ENCODE peak calls at places on chromosomes 1 and 21, in seven cellular contexts. Q is hepatic stellate cell, K is endothelial cell of umbilical vein, D is IMR-90, C is NT2/D1, T is NCI-H510A treated with DMSO at 0.1 percent for 48 hours, Y is fibroblast of lung. R is an unnamed sample.

GRCh38 chr1:183812686-183813569 is 8.0 kb downstream of the RGL1 start:
- DNase-seq in D (peak; percentile 83), T (no peak), Q (peak; percentile 51), K (peak; percentile 16), C (peak; percentile 83), Y (peak; percentile 58), R (peak; percentile 83)

GRCh38 chr1:46545784-46546183 is 5.7 kb downstream of the KNCN start:
- DNase-seq in C (no peak), Q (no peak), K (no peak), T (no peak), Y (no peak), D (no peak), R (no peak)

GRCh38 chr1:115748396-115749130 is 20.0 kb downstream of the CASQ2 start:
- DNase-seq in D (peak; percentile 67), K (no peak), C (no peak), Y (peak; percentile 79), Q (no peak), T (no peak), R (peak; percentile 93)

GRCh38 chr21:42696516-42697040 is 43.2 kb downstream of the PDE9A start:
- DNase-seq in K (no peak), D (no peak), Y (no peak), C (no peak), T (no peak), Q (no peak), R (no peak)

GRCh38 chr1:167722152-167722869 is 529 bp downstream of the MPZL1 start:
- DNase-seq in K (peak; percentile 52), C (no peak), D (peak; percentile 19), T (peak; percentile 66), Y (peak; percentile 23), Q (peak; percentile 43), R (peak; percentile 60)

GRCh38 chr1:151128800-151129199 is 17.6 kb downstream of the SEMA6C start:
- DNase-seq in D (no peak), Q (no peak), C (no peak), Y (no peak), K (no peak), T (no peak), R (no peak)

GRCh38 chr1:182709225-182709764 is 24.9 kb upstream of the RGS8 start:
- DNase-seq in D (no peak), Y (no peak), C (no peak), T (no peak), Q (no peak), K (no peak), R (no peak)

GRCh38 chr1:17081439-17081838 is 27.6 kb upstream of the SDHB start:
- DNase-seq in D (no peak), T (no peak), Q (no peak), C (no peak), K (no peak), Y (no peak), R (no peak)

GRCh38 chr1:17569200-17570139 is 30.0 kb downstream of the ARHGEF10L start:
- DNase-seq in Q (peak; percentile 94), C (no peak), K (no peak), D (peak; percentile 84), Y (peak; percentile 95), T (no peak), R (peak; percentile 86)

GRCh38 chr1:37034301-37035013 is at the start of gene GRIK3:
- DNase-seq in C (no peak), Y (no peak), T (no peak), Q (no peak), D (no peak), K (no peak), R (no peak)

GRCh38 chr1:84698718-84699117 is 8.5 kb upstream of the SSX2IP start:
- DNase-seq in T (no peak), D (peak; percentile 93), C (no peak), K (peak; percentile 61), Y (peak; percentile 90), Q (peak; percentile 41), R (peak; percentile 88)

GRCh38 chr1:87061742-87062156 is 147.3 kb downstream of the HS2ST1 start:
- DNase-seq in C (no peak), K (peak; percentile 8), Q (no peak), Y (peak; percentile 47), T (no peak), D (peak; percentile 71), R (peak; percentile 24)

GRCh38 chr1:180151508-180151907 is 3.2 kb upstream of the QSOX1 start:
- DNase-seq in Q (peak; percentile 81), Y (peak; percentile 94), K (peak; percentile 92), T (no peak), C (no peak), D (peak; percentile 95), R (peak; percentile 53)

GRCh38 chr1:202023033-202023433 is 12.6 kb downstream of the ELF3 start:
- DNase-seq in C (no peak), K (no peak), Q (no peak), Y (no peak), D (no peak), T (peak; percentile 91), R (no peak)

GRCh38 chr21:44528634-44528995 is 11.4 kb downstream of the KRTAP10-1 start:
- DNase-seq in T (no peak), D (no peak), K (no peak), Y (no peak), Q (no peak), C (no peak), R (no peak)

GRCh38 chr1:199029401-199029800 is 390.6 kb downstream of the PTPRC start:
- DNase-seq in Y (no peak), T (no peak), Q (no peak), C (no peak), D (peak; percentile 77), K (no peak), R (peak; percentile 40)

GRCh38 chr1:167447521-167448136 is 70.7 kb downstream of the CD247 start:
- DNase-seq in K (no peak), D (no peak), Q (no peak), T (no peak), C (no peak), Y (no peak), R (no peak)

GRCh38 chr1:176896216-176896615 is 268.3 kb downstream of the ASTN1 start:
- DNase-seq in Q (no peak), K (no peak), D (no peak), C (no peak), T (no peak), Y (no peak), R (no peak)

GRCh38 chr21:32483293-32483595 is 70.7 kb downstream of the EVA1C start:
- DNase-seq in Y (no peak), T (peak; percentile 22), C (no peak), D (no peak), K (no peak), Q (no peak), R (no peak)

GRCh38 chr1:107952989-107953388 is 12.0 kb downstream of the VAV3 start:
- DNase-seq in T (no peak), Y (no peak), D (no peak), K (peak; percentile 46), C (no peak), Q (no peak), R (peak; percentile 7)

GRCh38 chr21:37904879-37905278 is 11.4 kb downstream of the KCNJ6 start:
- DNase-seq in C (no peak), T (no peak), Y (no peak), K (no peak), D (no peak), Q (no peak), R (no peak)

GRCh38 chr1:81551942-81552341 is 248.8 kb upstream of the ADGRL2 start:
- DNase-seq in D (no peak), T (peak; percentile 45), Y (no peak), C (no peak), K (no peak), Q (no peak), R (no peak)

GRCh38 chr1:219126267-219126862 is 47.3 kb upstream of the LYPLAL1 start:
- DNase-seq in D (no peak), Q (no peak), K (no peak), T (no peak), C (no peak), Y (peak; percentile 39), R (no peak)

GRCh38 chr1:216723274-216723780 is at the start of gene ESRRG:
- DNase-seq in T (peak; percentile 46), Q (no peak), K (no peak), D (peak; percentile 17), Y (no peak), C (peak; percentile 83), R (peak; percentile 46)

GRCh38 chr1:204123376-204123775 is 28.5 kb downstream of the ETNK2 start:
- DNase-seq in T (no peak), K (peak; percentile 19), C (no peak), Y (no peak), D (peak; percentile 7), Q (peak; percentile 55), R (no peak)

GRCh38 chr1:226814751-226815496 is 55.5 kb upstream of the PSEN2 start:
- DNase-seq in Q (peak; percentile 51), T (peak; percentile 89), C (no peak), D (peak; percentile 91), Y (peak; percentile 94), K (peak; percentile 96), R (peak; percentile 96)

GRCh38 chr1:154837679-154838171 is 32.4 kb downstream of the KCNN3 start:
- DNase-seq in D (no peak), Q (no peak), K (no peak), C (no peak), T (peak; percentile 58), Y (no peak), R (peak; percentile 80)

GRCh38 chr1:183267646-183268431 is 81.8 kb downstream of the LAMC2 start:
- DNase-seq in Q (peak; percentile 71), T (no peak), Y (peak; percentile 89), C (no peak), D (peak; percentile 99), K (peak; percentile 61), R (peak; percentile 75)

GRCh38 chr1:240285541-240285940 is 193.9 kb downstream of the FMN2 start:
- DNase-seq in Y (peak; percentile 59), D (peak; percentile 65), T (no peak), K (no peak), C (no peak), Q (no peak), R (peak; percentile 55)

GRCh38 chr1:23019851-23020625 is 770 bp downstream of the KDM1A start:
- DNase-seq in D (peak; percentile 40), K (peak; percentile 70), T (no peak), Q (peak; percentile 38), C (no peak), Y (peak; percentile 41), R (peak; percentile 64)

GRCh38 chr1:110152133-110152785 is 2.0 kb downstream of the SLC6A17 start:
- DNase-seq in Q (peak; percentile 70), C (no peak), Y (no peak), D (peak; percentile 74), K (no peak), T (no peak), R (peak; percentile 6)

GRCh38 chr1:92342401-92342800 is 43.5 kb downstream of the RPAP2 start:
- DNase-seq in K (no peak), Q (no peak), C (no peak), T (no peak), D (no peak), Y (no peak), R (no peak)

GRCh38 chr1:46370214-46370633 is 23.9 kb upstream of the FAAH start:
- DNase-seq in D (peak; percentile 45), T (no peak), Q (no peak), Y (no peak), C (no peak), K (no peak), R (no peak)

GRCh38 chr1:236172041-236172579 is 29.8 kb downstream of the GPR137B start:
- DNase-seq in C (no peak), T (no peak), K (no peak), Y (no peak), D (no peak), Q (no peak), R (no peak)

GRCh38 chr1:176993587-176993986 is 170.9 kb downstream of the ASTN1 start:
- DNase-seq in T (no peak), C (no peak), K (no peak), Q (no peak), D (no peak), Y (no peak), R (no peak)

GRCh38 chr21:35026617-35027557 is 22.2 kb downstream of the RUNX1 start:
- DNase-seq in D (peak; percentile 48), C (peak; percentile 39), Y (peak; percentile 64), Q (no peak), K (peak; percentile 11), T (peak; percentile 22), R (peak; percentile 67)

GRCh38 chr1:214367841-214368240 is 86.9 kb downstream of the SMYD2 start:
- DNase-seq in D (no peak), T (no peak), K (no peak), Q (no peak), C (no peak), Y (no peak), R (no peak)

R was measured in mesenchymal stem cell.